ENCODE peak calls at places on chromosomes 4 and X, in four cellular contexts. One of them, this sample, is unnamed.

GRCh38 chrX:107857815-107858214 is 32.1 kb downstream of the MID2 start:
- DNase-seq in NCI-H1417: peak
- DNase-seq in ELF-1: no peak
- DNase-seq in activated CD4-positive, alpha-beta T cell treated with anti-CD3 and anti-CD28 coated beads, Interleukin-2, amount 50 U/mL, for 1 hour: no peak
- DNase-seq in this sample: no peak

GRCh38 chr4:159669094-159669493 is 566.2 kb downstream of the RAPGEF2 start:
- DNase-seq in ELF-1: no peak
- DNase-seq in NCI-H1417: no peak
- DNase-seq in activated CD4-positive, alpha-beta T cell treated with anti-CD3 and anti-CD28 coated beads, Interleukin-2, amount 50 U/mL, for 1 hour: no peak
- DNase-seq in this sample: no peak

GRCh38 chr4:110624016-110624770 is 1.3 kb upstream of the PITX2 start:
- DNase-seq in NCI-H1417: peak
- DNase-seq in ELF-1: no peak
- DNase-seq in activated CD4-positive, alpha-beta T cell treated with anti-CD3 and anti-CD28 coated beads, Interleukin-2, amount 50 U/mL, for 1 hour: no peak
- DNase-seq in this sample: no peak

GRCh38 chr4:121760205-121760604 is 4.8 kb downstream of the SMIM43 start:
- DNase-seq in activated CD4-positive, alpha-beta T cell treated with anti-CD3 and anti-CD28 coated beads, Interleukin-2, amount 50 U/mL, for 1 hour: no peak
- DNase-seq in ELF-1: no peak
- DNase-seq in NCI-H1417: no peak
- DNase-seq in this sample: no peak

GRCh38 chrX:154059231-154059630 is 38.3 kb downstream of the MECP2 start:
- DNase-seq in NCI-H1417: no peak
- DNase-seq in ELF-1: no peak
- DNase-seq in activated CD4-positive, alpha-beta T cell treated with anti-CD3 and anti-CD28 coated beads, Interleukin-2, amount 50 U/mL, for 1 hour: no peak
- DNase-seq in this sample: no peak

GRCh38 chr4:8191136-8191747 is 7.8 kb upstream of the SH3TC1 start:
- DNase-seq in ELF-1: peak
- DNase-seq in activated CD4-positive, alpha-beta T cell treated with anti-CD3 and anti-CD28 coated beads, Interleukin-2, amount 50 U/mL, for 1 hour: no peak
- DNase-seq in NCI-H1417: no peak
- DNase-seq in this sample: peak

GRCh38 chr4:39616651-39617050 is 22.0 kb downstream of the SMIM14 start:
- DNase-seq in NCI-H1417: no peak
- DNase-seq in activated CD4-positive, alpha-beta T cell treated with anti-CD3 and anti-CD28 coated beads, Interleukin-2, amount 50 U/mL, for 1 hour: no peak
- DNase-seq in ELF-1: no peak
- DNase-seq in this sample: no peak

GRCh38 chrX:97882306-97882705 is 998.6 kb downstream of the RPA4 start:
- DNase-seq in activated CD4-positive, alpha-beta T cell treated with anti-CD3 and anti-CD28 coated beads, Interleukin-2, amount 50 U/mL, for 1 hour: no peak
- DNase-seq in NCI-H1417: peak
- DNase-seq in ELF-1: no peak
- DNase-seq in this sample: no peak

GRCh38 chr4:3315566-3315965 is 22.7 kb downstream of the RGS12 start:
- DNase-seq in activated CD4-positive, alpha-beta T cell treated with anti-CD3 and anti-CD28 coated beads, Interleukin-2, amount 50 U/mL, for 1 hour: no peak
- DNase-seq in NCI-H1417: no peak
- DNase-seq in ELF-1: no peak
- DNase-seq in this sample: peak

GRCh38 chrX:86237482-86237881 is 89.2 kb downstream of the DACH2 start:
- DNase-seq in activated CD4-positive, alpha-beta T cell treated with anti-CD3 and anti-CD28 coated beads, Interleukin-2, amount 50 U/mL, for 1 hour: no peak
- DNase-seq in ELF-1: no peak
- DNase-seq in NCI-H1417: no peak
- DNase-seq in this sample: no peak

GRCh38 chr4:150010525-150011126 is 67.6 kb upstream of the DCLK2 start:
- DNase-seq in ELF-1: peak
- DNase-seq in activated CD4-positive, alpha-beta T cell treated with anti-CD3 and anti-CD28 coated beads, Interleukin-2, amount 50 U/mL, for 1 hour: no peak
- DNase-seq in NCI-H1417: peak
- DNase-seq in this sample: peak

GRCh38 chrX:23557070-23557469 is 110.2 kb upstream of the PRDX4 start:
- DNase-seq in NCI-H1417: no peak
- DNase-seq in ELF-1: peak
- DNase-seq in activated CD4-positive, alpha-beta T cell treated with anti-CD3 and anti-CD28 coated beads, Interleukin-2, amount 50 U/mL, for 1 hour: no peak
- DNase-seq in this sample: no peak

GRCh38 chrX:154445776-154446175 is 1.8 kb downstream of the FAM50A start:
- DNase-seq in NCI-H1417: no peak
- DNase-seq in activated CD4-positive, alpha-beta T cell treated with anti-CD3 and anti-CD28 coated beads, Interleukin-2, amount 50 U/mL, for 1 hour: no peak
- DNase-seq in ELF-1: no peak
- DNase-seq in this sample: no peak

GRCh38 chr4:40573593-40574311 is 55.9 kb downstream of the RBM47 start:
- DNase-seq in activated CD4-positive, alpha-beta T cell treated with anti-CD3 and anti-CD28 coated beads, Interleukin-2, amount 50 U/mL, for 1 hour: no peak
- DNase-seq in NCI-H1417: no peak
- DNase-seq in ELF-1: no peak
- DNase-seq in this sample: no peak

GRCh38 chr4:112514449-112515277 is 1.3 kb downstream of the NEUROG2 start:
- DNase-seq in NCI-H1417: peak
- DNase-seq in activated CD4-positive, alpha-beta T cell treated with anti-CD3 and anti-CD28 coated beads, Interleukin-2, amount 50 U/mL, for 1 hour: no peak
- DNase-seq in ELF-1: peak
- DNase-seq in this sample: peak

GRCh38 chrX:133370719-133371275 is 44.5 kb downstream of the GPC4 start:
- DNase-seq in ELF-1: no peak
- DNase-seq in activated CD4-positive, alpha-beta T cell treated with anti-CD3 and anti-CD28 coated beads, Interleukin-2, amount 50 U/mL, for 1 hour: no peak
- DNase-seq in NCI-H1417: no peak
- DNase-seq in this sample: no peak

GRCh38 chr4:8854866-8855265 is 16.8 kb downstream of the HMX1 start:
- DNase-seq in NCI-H1417: no peak
- DNase-seq in activated CD4-positive, alpha-beta T cell treated with anti-CD3 and anti-CD28 coated beads, Interleukin-2, amount 50 U/mL, for 1 hour: no peak
- DNase-seq in ELF-1: peak
- DNase-seq in this sample: peak

GRCh38 chrX:101051549-101052302 is at the start of gene TRMT2B:
- DNase-seq in NCI-H1417: peak
- DNase-seq in activated CD4-positive, alpha-beta T cell treated with anti-CD3 and anti-CD28 coated beads, Interleukin-2, amount 50 U/mL, for 1 hour: peak
- DNase-seq in ELF-1: peak
- DNase-seq in this sample: peak

GRCh38 chr4:77861500-77861899 is 1.1 kb upstream of the MRPL1 start:
- DNase-seq in activated CD4-positive, alpha-beta T cell treated with anti-CD3 and anti-CD28 coated beads, Interleukin-2, amount 50 U/mL, for 1 hour: no peak
- DNase-seq in NCI-H1417: peak
- DNase-seq in ELF-1: no peak
- DNase-seq in this sample: no peak

GRCh38 chr4:138952405-138952804 is 63.2 kb upstream of the NOCT start:
- DNase-seq in NCI-H1417: no peak
- DNase-seq in ELF-1: no peak
- DNase-seq in activated CD4-positive, alpha-beta T cell treated with anti-CD3 and anti-CD28 coated beads, Interleukin-2, amount 50 U/mL, for 1 hour: no peak
- DNase-seq in this sample: peak

GRCh38 chr4:170497105-170497504 is 407.3 kb upstream of the AADAT start:
- DNase-seq in NCI-H1417: peak
- DNase-seq in ELF-1: no peak
- DNase-seq in activated CD4-positive, alpha-beta T cell treated with anti-CD3 and anti-CD28 coated beads, Interleukin-2, amount 50 U/mL, for 1 hour: no peak
- DNase-seq in this sample: no peak

GRCh38 chr4:110508827-110509446 is 33.0 kb downstream of the ENPEP start:
- DNase-seq in activated CD4-positive, alpha-beta T cell treated with anti-CD3 and anti-CD28 coated beads, Interleukin-2, amount 50 U/mL, for 1 hour: no peak
- DNase-seq in ELF-1: no peak
- DNase-seq in NCI-H1417: peak
- DNase-seq in this sample: no peak

GRCh38 chr4:26273308-26273980 is 47.4 kb upstream of the RBPJ start:
- DNase-seq in NCI-H1417: no peak
- DNase-seq in activated CD4-positive, alpha-beta T cell treated with anti-CD3 and anti-CD28 coated beads, Interleukin-2, amount 50 U/mL, for 1 hour: no peak
- DNase-seq in ELF-1: peak
- DNase-seq in this sample: peak

GRCh38 chr4:146550161-146550560 is 28.4 kb upstream of the SLC10A7 start:
- DNase-seq in NCI-H1417: no peak
- DNase-seq in activated CD4-positive, alpha-beta T cell treated with anti-CD3 and anti-CD28 coated beads, Interleukin-2, amount 50 U/mL, for 1 hour: no peak
- DNase-seq in ELF-1: no peak
- DNase-seq in this sample: no peak

GRCh38 chr4:113645288-113645687 is 116.2 kb downstream of the CAMK2D start:
- DNase-seq in NCI-H1417: no peak
- DNase-seq in activated CD4-positive, alpha-beta T cell treated with anti-CD3 and anti-CD28 coated beads, Interleukin-2, amount 50 U/mL, for 1 hour: no peak
- DNase-seq in ELF-1: no peak
- DNase-seq in this sample: no peak

GRCh38 chr4:8281519-8282133 is 12.1 kb downstream of the HTRA3 start:
- DNase-seq in NCI-H1417: no peak
- DNase-seq in activated CD4-positive, alpha-beta T cell treated with anti-CD3 and anti-CD28 coated beads, Interleukin-2, amount 50 U/mL, for 1 hour: no peak
- DNase-seq in ELF-1: no peak
- DNase-seq in this sample: no peak

GRCh38 chr4:113972781-113973180 is 6.7 kb downstream of the ARSJ start:
- DNase-seq in activated CD4-positive, alpha-beta T cell treated with anti-CD3 and anti-CD28 coated beads, Interleukin-2, amount 50 U/mL, for 1 hour: no peak
- DNase-seq in NCI-H1417: no peak
- DNase-seq in ELF-1: no peak
- DNase-seq in this sample: no peak

GRCh38 chr4:88908003-88908402 is 149.0 kb downstream of the FAM13A start:
- DNase-seq in activated CD4-positive, alpha-beta T cell treated with anti-CD3 and anti-CD28 coated beads, Interleukin-2, amount 50 U/mL, for 1 hour: no peak
- DNase-seq in NCI-H1417: no peak
- DNase-seq in ELF-1: no peak
- DNase-seq in this sample: no peak

This sample was measured in islet precursor cell.